ENCODE peak calls at places on chromosomes 2 and 18, in four cellular contexts. F is left colon, V is NCI-H510A treated with DMSO at 0.1 percent for 48 hours, Y is uterus. N is an unnamed sample.

GRCh38 chr2:184072470-184072869 is 525.9 kb upstream of the ZNF804A start:
- DNase-seq in F (no peak), V (no peak), Y (no peak), N (no peak)

GRCh38 chr18:26268454-26268853 is 42.2 kb downstream of the TAF4B start:
- DNase-seq in F (no peak), V (no peak), Y (no peak), N (no peak)

GRCh38 chr2:159737917-159738296 is 25.6 kb downstream of the MARCHF7 start:
- DNase-seq in F (no peak), V (no peak), Y (no peak), N (no peak)

GRCh38 chr2:150076281-150076680 is 411.2 kb downstream of the RND3 start:
- DNase-seq in F (no peak), V (no peak), Y (no peak), N (no peak)

GRCh38 chr2:121567957-121568409 is 37.3 kb downstream of the RNU4ATAC start:
- DNase-seq in F (no peak), V (peak), Y (no peak), N (no peak)

GRCh38 chr2:14189929-14190328 is 442.6 kb upstream of the LRATD1 start:
- DNase-seq in F (no peak), V (no peak), Y (peak), N (no peak)

GRCh38 chr2:236711440-236711839 is 141.8 kb downstream of the ACKR3 start:
- DNase-seq in F (no peak), V (no peak), Y (no peak), N (no peak)

GRCh38 chr2:27638709-27639108 is 9.9 kb downstream of the GPN1 start:
- DNase-seq in F (no peak), V (no peak), Y (no peak), N (no peak)

GRCh38 chr18:13530879-13531387 is 195.4 kb downstream of the FAM210A start:
- DNase-seq in F (peak), V (peak), Y (peak), N (peak)

GRCh38 chr18:10797882-10798281 is 272.1 kb downstream of the NAPG start:
- DNase-seq in F (no peak), V (peak), Y (no peak), N (no peak)

GRCh38 chr2:24893934-24894333 is 26.1 kb downstream of the ADCY3 start:
- DNase-seq in F (no peak), V (no peak), Y (no peak), N (no peak)

GRCh38 chr2:180876506-180876905 is 103.9 kb upstream of the UBE2E3 start:
- DNase-seq in F (no peak), V (no peak), Y (no peak), N (no peak)

GRCh38 chr2:14747447-14747846 is 114.9 kb downstream of the LRATD1 start:
- DNase-seq in F (no peak), V (no peak), Y (no peak), N (no peak)

GRCh38 chr18:11923454-11923853 is 15.3 kb upstream of the MPPE1 start:
- DNase-seq in F (no peak), V (no peak), Y (no peak), N (no peak)

GRCh38 chr2:28390857-28391563 is 1.6 kb upstream of the FOSL2 start:
- DNase-seq in F (peak), V (peak), Y (peak), N (no peak)

GRCh38 chr2:170715932-170716777 is 1.0 kb downstream of the SP5 start:
- DNase-seq in F (no peak), V (no peak), Y (no peak), N (no peak)

GRCh38 chr18:906416-907170 is 1.9 kb downstream of the ADCYAP1 start:
- DNase-seq in F (no peak), V (peak), Y (no peak), N (peak)

N was measured in 8988T.